ENCODE peak calls at places on chromosomes 1 and 21, in eight cellular contexts. G is body of pancreas, N is upper lobe of right lung, R is testis, T is heart right ventricle, F is stomach, L is A549, Z is AG04450. S is an unnamed sample.

GRCh38 chr1:190169311-190170067 is 308.2 kb downstream of the BRINP3 start:
- DNase-seq in G (no peak), N (no peak), R (no peak), T (no peak), F (no peak), L (peak), Z (peak), S (no peak)

GRCh38 chr1:175602186-175602585 is 141.2 kb downstream of the TNR start:
- DNase-seq in G (no peak), N (no peak), R (no peak), T (no peak), F (no peak), L (no peak), Z (no peak), S (no peak)

GRCh38 chr1:93574511-93574910 is 107.1 kb downstream of the BCAR3 start:
- DNase-seq in G (no peak), N (no peak), R (no peak), T (no peak), F (no peak), L (no peak), Z (no peak), S (no peak)

GRCh38 chr1:205805082-205805711 is 7.8 kb downstream of the SLC41A1 start:
- DNase-seq in G (no peak), N (no peak), R (no peak), T (no peak), F (no peak), L (no peak), Z (no peak), S (no peak)

GRCh38 chr1:107802654-107803053 is 162.3 kb downstream of the VAV3 start:
- DNase-seq in G (no peak), N (no peak), R (no peak), T (no peak), F (no peak), L (no peak), Z (no peak), S (no peak)

GRCh38 chr1:8460132-8460544 is 142.2 kb downstream of the SLC45A1 start:
- DNase-seq in G (no peak), N (no peak), R (no peak), T (no peak), F (no peak), L (no peak), Z (no peak), S (no peak)

GRCh38 chr1:163774390-163774789 is 452.6 kb downstream of the NUF2 start:
- DNase-seq in G (no peak), N (no peak), R (peak), T (no peak), F (no peak), L (no peak), Z (no peak), S (no peak)

GRCh38 chr1:105087496-105087895 is 1337.8 kb downstream of the AMY1C start:
- DNase-seq in G (peak), N (no peak), R (no peak), T (no peak), F (no peak), L (peak), Z (no peak), S (no peak)

GRCh38 chr1:79100385-79100784 is 93.9 kb upstream of the ADGRL4 start:
- DNase-seq in G (no peak), N (no peak), R (no peak), T (no peak), F (no peak), L (no peak), Z (peak), S (no peak)

GRCh38 chr21:42988234-42988965 is 14.0 kb downstream of the PKNOX1 start:
- DNase-seq in G (no peak), N (no peak), R (no peak), T (no peak), F (no peak), L (no peak), Z (no peak), S (no peak)

GRCh38 chr1:94917251-94917650 is 9.7 kb downstream of the CNN3 start:
- DNase-seq in G (no peak), N (no peak), R (no peak), T (no peak), F (no peak), L (no peak), Z (no peak), S (no peak)

GRCh38 chr1:233904979-233905415 is 521 bp downstream of the SLC35F3 start:
- DNase-seq in G (peak), N (peak), R (peak), T (no peak), F (no peak), L (peak), Z (no peak), S (no peak)

GRCh38 chr1:3339856-3340255 is 114.6 kb upstream of the ARHGEF16 start:
- DNase-seq in G (no peak), N (no peak), R (no peak), T (no peak), F (no peak), L (no peak), Z (no peak), S (no peak)

GRCh38 chr1:109762821-109763645 is 690 bp downstream of the EPS8L3 start:
- DNase-seq in G (peak), N (peak), R (peak), T (no peak), F (peak), L (no peak), Z (peak), S (peak)

GRCh38 chr1:85330711-85331290 is 54.4 kb upstream of the BCL10 start:
- DNase-seq in G (peak), N (no peak), R (no peak), T (peak), F (no peak), L (no peak), Z (peak), S (no peak)

GRCh38 chr1:54859687-54860391 is 27.2 kb downstream of the DHCR24 start:
- DNase-seq in G (no peak), N (no peak), R (no peak), T (no peak), F (no peak), L (no peak), Z (no peak), S (no peak)

GRCh38 chr1:234214129-234214910 is 158.9 kb upstream of the COA6 start:
- DNase-seq in G (peak), N (peak), R (peak), T (no peak), F (no peak), L (no peak), Z (no peak), S (no peak)

GRCh38 chr1:90719321-90720136 is 2.4 kb upstream of the BARHL2 start:
- DNase-seq in G (no peak), N (no peak), R (no peak), T (no peak), F (no peak), L (no peak), Z (no peak), S (no peak)

GRCh38 chr1:209567788-209568187 is 15.7 kb upstream of the CAMK1G start:
- DNase-seq in G (no peak), N (no peak), R (no peak), T (no peak), F (no peak), L (no peak), Z (no peak), S (no peak)

GRCh38 chr21:41133896-41134522 is 34.0 kb upstream of the BACE2 start:
- DNase-seq in G (no peak), N (no peak), R (peak), T (no peak), F (no peak), L (peak), Z (no peak), S (no peak)

GRCh38 chr1:53642215-53642555 is 96.8 kb downstream of the GLIS1 start:
- DNase-seq in G (no peak), N (no peak), R (no peak), T (no peak), F (peak), L (no peak), Z (no peak), S (peak)

GRCh38 chr21:45459171-45460010 is 54.4 kb downstream of the COL18A1 start:
- DNase-seq in G (no peak), N (no peak), R (no peak), T (no peak), F (no peak), L (no peak), Z (no peak), S (no peak)

GRCh38 chr1:23745515-23745914 is 2.2 kb downstream of the ELOA start:
- DNase-seq in G (peak), N (no peak), R (no peak), T (no peak), F (no peak), L (peak), Z (no peak), S (no peak)

GRCh38 chr1:152543808-152544207 is 22.8 kb downstream of the LCE3E start:
- DNase-seq in G (no peak), N (no peak), R (no peak), T (no peak), F (no peak), L (peak), Z (no peak), S (no peak)

GRCh38 chr1:174964261-174964984 is 35.3 kb upstream of the CACYBP start:
- DNase-seq in G (no peak), N (no peak), R (no peak), T (no peak), F (no peak), L (peak), Z (no peak), S (no peak)

GRCh38 chr21:42315296-42315891 is at the start of gene TFF3:
- DNase-seq in G (peak), N (peak), R (no peak), T (no peak), F (peak), L (peak), Z (no peak), S (peak)

GRCh38 chr1:201504799-201505504 is 2.0 kb downstream of the CSRP1 start:
- DNase-seq in G (no peak), N (no peak), R (no peak), T (no peak), F (no peak), L (no peak), Z (no peak), S (no peak)

GRCh38 chr1:225809842-225810578 is at the start of gene EPHX1:
- DNase-seq in G (peak), N (peak), R (peak), T (peak), F (peak), L (peak), Z (peak), S (peak)

GRCh38 chr1:225814381-225814780 is 4.5 kb downstream of the EPHX1 start:
- DNase-seq in G (no peak), N (no peak), R (no peak), T (no peak), F (no peak), L (no peak), Z (no peak), S (no peak)

GRCh38 chr1:225813250-225813964 is 3.5 kb downstream of the EPHX1 start:
- DNase-seq in G (peak), N (peak), R (peak), T (peak), F (peak), L (peak), Z (no peak), S (peak)

GRCh38 chr1:225812488-225813249 is 2.7 kb downstream of the EPHX1 start:
- DNase-seq in G (no peak), N (no peak), R (no peak), T (no peak), F (no peak), L (no peak), Z (no peak), S (no peak)

GRCh38 chr1:225811622-225812487 is 1.9 kb downstream of the EPHX1 start:
- DNase-seq in G (peak), N (no peak), R (peak), T (no peak), F (no peak), L (peak), Z (no peak), S (no peak)
- TF ChIP-seq CTCF in G (peak), N (peak), R (peak), T (peak), F (no peak), L (peak), Z (peak), S (no peak)

DNA sequence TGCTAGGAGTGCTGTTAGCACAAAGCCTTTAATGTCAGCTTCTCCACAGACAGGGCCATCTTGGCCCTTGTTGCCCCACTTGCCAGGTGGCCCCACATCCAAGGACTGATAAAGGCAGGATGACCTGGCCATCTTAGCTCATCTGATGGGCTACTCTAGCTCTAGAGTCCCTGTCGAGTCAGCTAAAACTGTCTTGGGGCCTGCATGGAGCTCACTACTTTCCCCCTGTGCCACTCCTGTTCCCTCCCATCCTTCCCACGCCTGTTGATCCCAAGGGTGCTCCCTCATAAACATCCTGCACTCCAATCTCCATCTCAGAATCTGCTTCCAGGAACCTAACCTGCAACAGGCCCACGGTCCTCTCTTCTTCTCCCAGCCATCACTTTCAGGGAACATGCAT is 652 bp upstream of the GPX7 start:
- DNase-seq in G (no peak), N (no peak), R (no peak), T (no peak), F (no peak), L (no peak), Z (no peak), S (no peak)
- H3K4me3 ChIP-seq in G (no peak), N (peak), R (peak), T (peak), F (peak), L (no peak), Z (no peak), S (peak)

GRCh38 chr1:235648407-235648907 is 1.1 kb downstream of the GNG4 start:
- DNase-seq in G (peak), N (no peak), R (no peak), T (no peak), F (no peak), L (no peak), Z (no peak), S (no peak)

GRCh38 chr1:235651170-235651806 is 1.7 kb upstream of the GNG4 start:
- DNase-seq in G (no peak), N (no peak), R (no peak), T (no peak), F (no peak), L (no peak), Z (no peak), S (no peak)

GRCh38 chr1:235649722-235650163 is at the start of gene GNG4:
- DNase-seq in G (peak), N (no peak), R (no peak), T (no peak), F (no peak), L (peak), Z (no peak), S (no peak)

GRCh38 chr1:235650341-235651169 is 971 bp upstream of the GNG4 start:
- DNase-seq in G (peak), N (no peak), R (no peak), T (no peak), F (no peak), L (peak), Z (no peak), S (no peak)

DNA sequence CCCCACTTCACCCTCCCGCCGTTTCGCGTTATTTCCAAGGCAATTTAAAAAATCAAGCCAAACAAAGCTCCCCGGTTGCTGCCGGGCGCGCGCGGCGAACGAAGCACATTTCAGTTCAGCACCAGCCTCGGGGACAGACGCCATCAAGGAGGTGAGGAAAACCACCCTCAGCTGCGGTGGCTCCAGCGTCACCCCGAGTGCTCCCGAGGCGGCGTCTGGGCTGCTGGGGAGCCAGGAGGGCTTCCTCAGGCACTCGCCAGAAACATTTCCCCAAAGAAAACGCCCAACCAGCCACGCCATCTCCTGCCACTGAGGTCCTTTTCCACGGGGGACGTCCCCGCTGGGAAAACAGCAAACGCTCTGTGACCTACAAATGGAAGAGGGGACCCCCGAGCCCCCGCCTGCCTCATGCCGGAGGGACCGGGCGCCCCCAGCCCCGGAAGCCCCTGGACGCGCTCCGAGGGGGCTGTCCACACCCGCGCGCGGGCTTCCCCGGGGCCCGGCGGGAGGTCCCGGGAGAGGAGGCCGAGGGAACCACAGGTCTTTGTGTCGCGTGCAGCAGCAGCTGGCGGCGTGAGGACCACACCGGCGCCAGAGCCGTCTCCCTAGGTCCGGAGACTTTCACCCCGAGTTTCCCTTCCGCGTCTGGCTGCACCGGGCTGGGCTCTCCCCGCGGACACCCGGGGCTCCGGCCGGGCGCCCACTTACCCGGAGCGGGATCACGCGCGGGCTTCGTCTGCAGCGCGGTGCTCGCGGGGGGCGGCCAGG is 446 bp downstream of the GNG4 start:
- DNase-seq in G (peak), N (peak), R (peak), T (peak), F (peak), L (peak), Z (no peak), S (no peak)
- H3K27ac ChIP-seq in G (no peak), N (no peak), R (no peak), T (no peak), F (peak), L (peak), Z (no peak), S (no peak)

DNA sequence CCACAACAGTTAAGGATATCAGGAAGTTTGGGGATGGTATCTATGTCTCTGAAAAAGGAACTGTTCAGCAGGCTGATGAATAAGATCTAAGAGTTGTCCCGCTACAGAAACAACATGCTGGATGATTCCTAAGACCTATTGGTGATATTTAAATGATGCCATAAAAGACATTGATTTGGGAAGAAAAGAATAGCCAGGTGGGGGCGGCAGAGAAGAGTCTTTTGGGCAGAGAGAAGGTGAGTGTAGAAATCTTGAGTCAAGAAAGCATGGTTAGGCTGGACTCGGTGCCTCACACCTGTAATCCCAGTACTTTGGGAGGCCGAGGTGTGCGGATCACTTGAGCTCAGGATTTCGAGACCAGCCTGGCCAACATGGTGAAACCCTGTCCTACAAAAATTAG is 11.8 kb upstream of the TMEM201 start:
- DNase-seq in G (no peak), N (no peak), R (no peak), T (no peak), F (no peak), L (no peak), Z (no peak), S (no peak)
- TF ChIP-seq CTCF in G (no peak), N (no peak), R (no peak), T (no peak), F (no peak), L (no peak), Z (no peak), S (no peak)

DNA sequence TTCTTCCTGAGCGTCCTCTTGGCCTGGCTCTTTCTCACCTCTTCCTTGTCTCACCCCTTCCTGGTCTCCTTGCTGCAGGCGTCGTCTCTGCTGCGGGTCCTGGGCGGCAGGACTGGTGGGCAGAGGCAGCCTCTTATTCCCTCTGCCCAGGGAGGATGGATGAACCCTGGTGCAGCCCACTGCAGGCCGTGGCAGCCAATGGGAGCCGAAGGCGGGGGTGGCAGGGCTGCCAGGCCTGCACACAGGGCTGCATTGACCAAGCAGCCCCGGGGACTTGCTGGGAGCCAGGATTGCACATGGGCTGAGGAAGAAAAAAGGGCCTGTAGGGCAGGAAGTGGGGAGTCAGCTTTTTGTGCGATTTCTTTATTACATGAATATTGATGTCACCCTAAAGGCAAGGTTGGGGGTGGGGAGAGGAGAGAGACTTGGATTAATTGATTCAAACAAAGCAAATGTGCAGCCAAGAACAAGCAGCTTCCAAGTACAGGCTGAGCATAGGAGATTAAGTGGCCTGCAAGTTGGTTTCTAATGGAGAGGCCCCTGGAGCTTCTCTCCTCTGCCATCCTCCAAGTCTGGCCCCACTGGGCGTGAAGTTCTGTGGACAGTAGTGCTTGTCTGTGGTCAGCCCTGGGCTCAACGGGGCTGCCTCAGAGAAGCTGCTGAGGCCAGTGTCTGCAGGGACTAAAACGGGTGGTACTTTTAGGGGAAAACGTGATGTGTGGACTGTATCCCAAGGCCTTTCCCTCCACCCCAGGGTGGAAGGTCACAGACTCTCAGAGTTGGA is at the start of gene S100B:
- DNase-seq in G (no peak), N (peak), R (no peak), T (no peak), F (no peak), L (no peak), Z (no peak), S (no peak)
- H3K4me3 ChIP-seq in G (no peak), N (no peak), R (no peak), T (no peak), F (no peak), L (no peak), Z (no peak), S (peak)

DNA sequence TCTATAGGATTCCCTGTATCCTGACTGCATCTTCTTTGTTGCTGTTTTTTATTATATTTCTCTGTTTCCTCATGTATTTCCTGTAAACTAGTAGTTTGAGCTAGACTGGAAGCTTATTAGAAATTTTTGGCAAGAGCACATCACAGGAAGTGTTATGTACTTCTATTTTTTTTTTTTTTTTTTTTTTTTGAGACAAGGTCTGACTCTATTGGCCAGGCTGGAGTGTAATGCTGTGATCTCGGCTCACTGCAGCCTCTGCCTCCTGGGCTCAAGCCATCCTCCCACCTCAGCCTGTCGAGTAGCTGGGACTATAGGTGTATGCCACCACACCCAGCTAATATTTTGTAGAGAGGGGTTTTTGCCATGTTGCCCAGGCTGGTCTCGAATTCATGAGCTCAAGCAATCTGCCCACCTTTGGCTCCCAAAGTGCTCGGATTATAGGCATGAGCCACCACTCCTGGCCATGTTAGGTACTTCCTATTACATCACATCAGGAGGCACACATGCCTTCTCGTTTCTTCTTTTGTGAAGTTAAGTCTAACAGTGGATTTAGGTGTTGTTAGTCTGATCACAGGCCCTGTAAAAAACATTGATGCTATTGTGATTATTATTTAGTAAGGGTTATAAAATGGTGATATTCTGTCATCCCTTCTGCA is 12.5 kb downstream of the C1orf21 start:
- DNase-seq in G (no peak), N (no peak), R (no peak), T (no peak), F (no peak), L (no peak), Z (no peak), S (no peak)
- H3K27ac ChIP-seq in G (no peak), N (no peak), R (no peak), T (no peak), F (no peak), L (peak), Z (no peak), S (no peak)

S was measured in coronary artery.